ENCODE peak calls at places on chromosomes 11 and 22, in seven cellular contexts. One of them, this sample, is unnamed.

GRCh38 chr22:45844009-45844408 is 133.0 kb downstream of the WNT7B start:
- DNase-seq in nephron progenitor cell: no peak
- DNase-seq in A549: no peak
- DNase-seq in pancreas: no peak
- DNase-seq in GM23338: no peak
- DNase-seq in GM12865: no peak
- DNase-seq in NB4: no peak
- DNase-seq in this sample: no peak

GRCh38 chr11:120612363-120613263 is 101.1 kb downstream of the GRIK4 start:
- DNase-seq in nephron progenitor cell: no peak
- DNase-seq in GM12865: peak
- DNase-seq in NB4: peak
- DNase-seq in GM23338: no peak
- DNase-seq in A549: peak
- DNase-seq in pancreas: no peak
- DNase-seq in this sample: no peak

GRCh38 chr11:110121204-110121603 is 28.0 kb downstream of the ZC3H12C start:
- DNase-seq in nephron progenitor cell: no peak
- DNase-seq in A549: no peak
- DNase-seq in pancreas: no peak
- DNase-seq in NB4: no peak
- DNase-seq in GM23338: no peak
- DNase-seq in GM12865: no peak
- DNase-seq in this sample: peak

GRCh38 chr11:28743101-28743550 is 634.9 kb downstream of the METTL15 start:
- DNase-seq in pancreas: no peak
- DNase-seq in GM12865: no peak
- DNase-seq in nephron progenitor cell: no peak
- DNase-seq in A549: no peak
- DNase-seq in NB4: no peak
- DNase-seq in GM23338: no peak
- DNase-seq in this sample: peak

GRCh38 chr11:97856666-97857065 is 1164.1 kb upstream of the CNTN5 start:
- DNase-seq in pancreas: no peak
- DNase-seq in A549: no peak
- DNase-seq in NB4: no peak
- DNase-seq in nephron progenitor cell: no peak
- DNase-seq in GM12865: no peak
- DNase-seq in GM23338: peak
- DNase-seq in this sample: no peak

GRCh38 chr22:37647928-37648327 is 8.5 kb downstream of the SH3BP1 start:
- DNase-seq in A549: no peak
- DNase-seq in NB4: no peak
- DNase-seq in pancreas: peak
- DNase-seq in GM23338: no peak
- DNase-seq in nephron progenitor cell: no peak
- DNase-seq in GM12865: no peak
- DNase-seq in this sample: no peak

GRCh38 chr11:102494216-102494615 is 36.3 kb downstream of the MMP7 start:
- DNase-seq in GM12865: no peak
- DNase-seq in GM23338: no peak
- DNase-seq in NB4: no peak
- DNase-seq in A549: peak
- DNase-seq in pancreas: no peak
- DNase-seq in nephron progenitor cell: no peak
- DNase-seq in this sample: peak

GRCh38 chr11:68843052-68843561 is 1.4 kb upstream of the CPT1A start:
- DNase-seq in nephron progenitor cell: no peak
- DNase-seq in pancreas: no peak
- DNase-seq in GM23338: peak
- DNase-seq in A549: no peak
- DNase-seq in GM12865: peak
- DNase-seq in NB4: peak
- DNase-seq in this sample: no peak

GRCh38 chr11:11985016-11985715 is 23.3 kb downstream of the DKK3 start:
- DNase-seq in GM12865: no peak
- DNase-seq in pancreas: no peak
- DNase-seq in NB4: no peak
- DNase-seq in A549: no peak
- DNase-seq in nephron progenitor cell: no peak
- DNase-seq in GM23338: no peak
- DNase-seq in this sample: peak

GRCh38 chr11:68164437-68164836 is 43.2 kb upstream of the CHKA start:
- DNase-seq in pancreas: no peak
- DNase-seq in A549: no peak
- DNase-seq in GM23338: no peak
- DNase-seq in NB4: no peak
- DNase-seq in nephron progenitor cell: no peak
- DNase-seq in GM12865: no peak
- DNase-seq in this sample: peak

GRCh38 chr11:123357990-123358827 is 71.9 kb upstream of the GRAMD1B start:
- DNase-seq in GM12865: peak
- DNase-seq in A549: no peak
- DNase-seq in NB4: peak
- DNase-seq in GM23338: peak
- DNase-seq in nephron progenitor cell: peak
- DNase-seq in pancreas: no peak
- DNase-seq in this sample: no peak

GRCh38 chr22:25318081-25318823 is 98.8 kb downstream of the CRYBB2 start:
- DNase-seq in A549: no peak
- DNase-seq in pancreas: no peak
- DNase-seq in nephron progenitor cell: no peak
- DNase-seq in GM23338: no peak
- DNase-seq in GM12865: no peak
- DNase-seq in NB4: no peak
- DNase-seq in this sample: no peak
- TF ChIP-seq CTCF in A549: no peak
- TF ChIP-seq CTCF in pancreas: no peak
- TF ChIP-seq CTCF in nephron progenitor cell: no peak
- TF ChIP-seq CTCF in GM23338: no peak
- TF ChIP-seq CTCF in GM12865: no peak
- TF ChIP-seq CTCF in NB4: no peak
- TF ChIP-seq CTCF in this sample: no peak

DNA sequence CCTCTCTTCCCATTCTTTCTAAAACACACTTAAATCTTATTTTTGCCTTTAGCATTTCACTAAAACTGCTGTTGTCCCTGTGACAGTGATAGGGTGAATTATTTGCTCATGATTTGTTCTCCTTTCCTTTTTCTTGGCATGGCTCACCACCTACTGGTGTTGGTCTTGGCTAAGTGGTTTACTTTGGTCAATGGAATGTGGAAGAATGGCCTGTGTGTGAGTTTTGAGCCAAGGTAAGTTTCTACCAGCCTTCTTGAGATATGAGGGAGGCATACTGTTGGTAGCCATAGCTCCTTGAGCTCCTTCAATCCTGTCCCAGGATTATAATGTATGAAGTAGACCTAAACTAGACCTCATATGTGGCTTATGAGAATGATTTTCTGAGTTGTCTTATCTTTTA is 506.3 kb upstream of the RAG2 start:
- DNase-seq in pancreas: no peak
- DNase-seq in GM23338: no peak
- DNase-seq in NB4: no peak
- DNase-seq in nephron progenitor cell: no peak
- DNase-seq in GM12865: no peak
- DNase-seq in A549: no peak
- DNase-seq in this sample: no peak
- TF ChIP-seq CTCF in pancreas: no peak
- TF ChIP-seq CTCF in GM23338: no peak
- TF ChIP-seq CTCF in NB4: no peak
- TF ChIP-seq CTCF in nephron progenitor cell: no peak
- TF ChIP-seq CTCF in GM12865: no peak
- TF ChIP-seq CTCF in A549: no peak
- TF ChIP-seq CTCF in this sample: no peak

GRCh38 chr11:46537121-46537520 is 56.7 kb downstream of the AMBRA1 start:
- DNase-seq in NB4: peak
- DNase-seq in GM23338: peak
- DNase-seq in A549: no peak
- DNase-seq in nephron progenitor cell: no peak
- DNase-seq in GM12865: no peak
- DNase-seq in pancreas: no peak
- DNase-seq in this sample: peak
- TF ChIP-seq CTCF in NB4: peak
- TF ChIP-seq CTCF in GM23338: peak
- TF ChIP-seq CTCF in A549: peak
- TF ChIP-seq CTCF in nephron progenitor cell: no peak
- TF ChIP-seq CTCF in GM12865: no peak
- TF ChIP-seq CTCF in pancreas: no peak
- TF ChIP-seq CTCF in this sample: no peak

GRCh38 chr22:17167486-17167885 is 8.4 kb upstream of the HDHD5 start:
- DNase-seq in GM23338: no peak
- DNase-seq in nephron progenitor cell: no peak
- DNase-seq in A549: no peak
- DNase-seq in GM12865: no peak
- DNase-seq in NB4: no peak
- DNase-seq in pancreas: peak
- DNase-seq in this sample: no peak

GRCh38 chr22:17171313-17172171 is 12.5 kb upstream of the HDHD5 start:
- DNase-seq in nephron progenitor cell: peak
- DNase-seq in NB4: peak
- DNase-seq in A549: peak
- DNase-seq in GM23338: peak
- DNase-seq in GM12865: peak
- DNase-seq in pancreas: peak
- DNase-seq in this sample: peak

GRCh38 chr22:17176715-17177114 is 17.6 kb upstream of the HDHD5 start:
- DNase-seq in nephron progenitor cell: no peak
- DNase-seq in A549: no peak
- DNase-seq in GM23338: no peak
- DNase-seq in GM12865: no peak
- DNase-seq in NB4: no peak
- DNase-seq in pancreas: no peak
- DNase-seq in this sample: no peak

GRCh38 chr22:17172172-17172833 is 13.2 kb upstream of the HDHD5 start:
- DNase-seq in GM23338: peak
- DNase-seq in GM12865: no peak
- DNase-seq in pancreas: peak
- DNase-seq in NB4: no peak
- DNase-seq in nephron progenitor cell: peak
- DNase-seq in A549: no peak
- DNase-seq in this sample: no peak

DNA sequence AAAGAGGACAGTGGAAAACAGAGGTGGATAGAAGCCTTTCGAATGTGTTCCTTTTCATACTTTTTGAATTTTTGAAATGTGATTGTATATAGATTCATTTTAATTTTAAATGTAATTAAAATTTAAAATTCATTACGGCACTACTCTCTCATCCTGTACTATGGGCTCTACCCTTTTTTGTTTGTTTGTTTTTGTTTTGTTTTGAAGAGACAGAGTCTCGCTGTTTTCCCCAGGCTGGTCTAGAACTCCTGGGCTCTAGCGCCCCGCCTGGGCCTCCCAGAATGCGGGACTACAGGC is 11.9 kb upstream of the HDHD5 start:
- DNase-seq in GM23338: no peak
- DNase-seq in A549: no peak
- DNase-seq in nephron progenitor cell: no peak
- DNase-seq in pancreas: no peak
- DNase-seq in GM12865: no peak
- DNase-seq in NB4: no peak
- DNase-seq in this sample: no peak
- TF ChIP-seq CTCF in GM23338: peak
- TF ChIP-seq CTCF in A549: no peak
- TF ChIP-seq CTCF in nephron progenitor cell: no peak
- TF ChIP-seq CTCF in pancreas: no peak
- TF ChIP-seq CTCF in GM12865: no peak
- TF ChIP-seq CTCF in NB4: peak
- TF ChIP-seq CTCF in this sample: no peak

GRCh38 chr11:1546536-1547466 is 25.3 kb downstream of the DUSP8 start:
- DNase-seq in pancreas: peak
- DNase-seq in nephron progenitor cell: peak
- DNase-seq in A549: peak
- DNase-seq in GM12865: no peak
- DNase-seq in NB4: peak
- DNase-seq in GM23338: peak
- DNase-seq in this sample: no peak
- TF ChIP-seq CTCF in pancreas: peak
- TF ChIP-seq CTCF in nephron progenitor cell: peak
- TF ChIP-seq CTCF in A549: peak
- TF ChIP-seq CTCF in GM12865: peak
- TF ChIP-seq CTCF in NB4: peak
- TF ChIP-seq CTCF in GM23338: peak
- TF ChIP-seq CTCF in this sample: peak